ENCODE peak calls at places on chromosomes 16 and 17, in eight cellular contexts. L is adrenal gland; I is omental fat pad; W is psoas muscle; R is hepatocyte; F is fibroblast of the aortic adventitia; Z is osteoblast; K is CD4-positive, alpha-beta T cell. D is an unnamed sample.

GRCh38 chr16:424033-424622 is 1.3 kb upstream of the RAB11FIP3 start:
- DNase-seq in L (peak), I (no peak), W (peak), R (peak), F (peak), Z (peak), K (no peak), D (no peak)

GRCh38 chr16:86887416-86887815 is 309.1 kb downstream of the FOXL1 start:
- DNase-seq in L (no peak), I (no peak), W (no peak), R (no peak), F (no peak), Z (no peak), K (no peak), D (no peak)

GRCh38 chr16:88415381-88416323 is 32.9 kb downstream of the ZNF469 start:
- DNase-seq in L (no peak), I (no peak), W (no peak), R (no peak), F (no peak), Z (no peak), K (no peak), D (no peak)

GRCh38 chr16:59859606-59860402 is 1125.7 kb upstream of the GOT2 start:
- DNase-seq in L (no peak), I (no peak), W (no peak), R (no peak), F (no peak), Z (no peak), K (no peak), D (no peak)

GRCh38 chr17:56835259-56835575 is 1.3 kb downstream of the DGKE start:
- DNase-seq in L (no peak), I (no peak), W (no peak), R (no peak), F (no peak), Z (no peak), K (no peak), D (no peak)

GRCh38 chr17:79944251-79944812 is 91.3 kb downstream of the TBC1D16 start:
- DNase-seq in L (peak), I (no peak), W (peak), R (no peak), F (no peak), Z (peak), K (no peak), D (no peak)

GRCh38 chr17:20092292-20092867 is 83.2 kb downstream of the SPECC1 start:
- DNase-seq in L (no peak), I (no peak), W (no peak), R (no peak), F (no peak), Z (no peak), K (no peak), D (no peak)

GRCh38 chr16:56532714-56533113 is 12.9 kb upstream of the BBS2 start:
- DNase-seq in L (no peak), I (no peak), W (no peak), R (no peak), F (no peak), Z (no peak), K (no peak), D (no peak)

GRCh38 chr16:88374736-88375135 is 8.0 kb upstream of the ZNF469 start:
- DNase-seq in L (peak), I (no peak), W (no peak), R (no peak), F (no peak), Z (peak), K (no peak), D (no peak)

GRCh38 chr16:75308011-75308410 is 56.6 kb upstream of the BCAR1 start:
- DNase-seq in L (no peak), I (no peak), W (no peak), R (no peak), F (no peak), Z (no peak), K (no peak), D (no peak)

GRCh38 chr16:2702871-2703745 is 16.9 kb downstream of the PRSS27 start:
- DNase-seq in L (peak), I (no peak), W (peak), R (no peak), F (no peak), Z (peak), K (no peak), D (no peak)

GRCh38 chr17:32323784-32324590 is 18.0 kb downstream of the C17orf75 start:
- DNase-seq in L (peak), I (no peak), W (no peak), R (no peak), F (peak), Z (peak), K (no peak), D (no peak)

GRCh38 chr16:12545792-12546342 is 257.8 kb downstream of the CPPED1 start:
- DNase-seq in L (no peak), I (no peak), W (no peak), R (no peak), F (no peak), Z (no peak), K (no peak), D (no peak)

GRCh38 chr16:24700549-24701392 is 28.7 kb upstream of the TNRC6A start:
- DNase-seq in L (peak), I (peak), W (peak), R (peak), F (peak), Z (peak), K (no peak), D (no peak)

DNA sequence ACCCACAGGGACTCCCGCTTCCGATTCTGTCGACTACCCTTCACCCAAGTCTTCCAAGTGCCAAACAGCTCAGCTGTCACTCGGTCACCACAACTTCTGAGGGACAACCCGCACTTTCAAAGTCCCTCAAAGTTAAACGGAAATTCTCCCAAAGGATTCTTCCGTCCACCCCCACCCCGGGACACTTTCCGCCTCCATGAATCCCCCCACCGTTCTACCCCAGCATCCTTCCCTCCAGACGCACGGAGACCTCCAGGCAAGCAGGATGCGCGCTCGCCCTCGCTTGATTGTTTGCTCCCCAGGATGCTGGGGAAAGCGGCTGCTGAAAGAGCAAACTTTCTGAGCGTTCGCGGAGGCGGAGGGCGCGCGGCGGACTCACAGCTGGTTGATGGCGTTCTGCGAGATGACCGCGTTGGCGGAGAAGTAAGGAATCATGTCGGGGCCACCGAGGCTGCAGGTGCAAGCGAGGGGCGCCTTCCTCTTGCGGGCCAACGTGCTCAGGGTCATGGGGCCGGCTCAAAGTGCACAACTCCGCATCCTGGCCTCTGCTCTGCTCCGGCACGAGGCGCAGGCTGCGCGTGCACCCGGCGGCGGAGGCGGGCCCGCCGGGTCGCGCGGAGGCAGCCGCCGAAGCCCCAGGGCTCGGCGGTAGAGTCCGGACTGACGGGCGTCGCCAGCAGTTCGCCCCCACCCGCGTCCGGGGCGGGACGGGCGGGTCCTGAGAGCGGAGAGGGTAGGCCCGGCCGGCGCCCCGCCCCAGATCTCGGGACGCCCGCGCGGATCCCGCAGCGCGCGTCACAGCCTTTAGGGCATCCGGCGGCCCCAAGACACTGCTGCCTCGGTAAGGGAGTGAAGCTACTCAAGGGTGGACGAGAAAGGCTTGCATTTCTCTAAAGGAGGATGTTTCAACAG is 138.3 kb upstream of the CORO6 start:
- DNase-seq in L (peak), I (peak), W (peak), R (peak), F (peak), Z (peak), K (peak), D (peak)
- TF ChIP-seq CTCF in L (no peak), I (no peak), W (no peak), R (no peak), F (no peak), Z (no peak), K (no peak), D (no peak)

GRCh38 chr17:67276075-67276474 is 31.1 kb upstream of the HELZ start:
- DNase-seq in L (no peak), I (no peak), W (no peak), R (no peak), F (no peak), Z (no peak), K (no peak), D (no peak)

GRCh38 chr17:67274466-67274865 is 29.5 kb upstream of the HELZ start:
- DNase-seq in L (no peak), I (no peak), W (no peak), R (no peak), F (no peak), Z (peak), K (no peak), D (no peak)

GRCh38 chr17:67273900-67274299 is 28.9 kb upstream of the HELZ start:
- DNase-seq in L (no peak), I (no peak), W (no peak), R (no peak), F (no peak), Z (no peak), K (no peak), D (no peak)

GRCh38 chr17:67270411-67270810 is 25.4 kb upstream of the HELZ start:
- DNase-seq in L (no peak), I (no peak), W (no peak), R (no peak), F (no peak), Z (no peak), K (no peak), D (no peak)

DNA sequence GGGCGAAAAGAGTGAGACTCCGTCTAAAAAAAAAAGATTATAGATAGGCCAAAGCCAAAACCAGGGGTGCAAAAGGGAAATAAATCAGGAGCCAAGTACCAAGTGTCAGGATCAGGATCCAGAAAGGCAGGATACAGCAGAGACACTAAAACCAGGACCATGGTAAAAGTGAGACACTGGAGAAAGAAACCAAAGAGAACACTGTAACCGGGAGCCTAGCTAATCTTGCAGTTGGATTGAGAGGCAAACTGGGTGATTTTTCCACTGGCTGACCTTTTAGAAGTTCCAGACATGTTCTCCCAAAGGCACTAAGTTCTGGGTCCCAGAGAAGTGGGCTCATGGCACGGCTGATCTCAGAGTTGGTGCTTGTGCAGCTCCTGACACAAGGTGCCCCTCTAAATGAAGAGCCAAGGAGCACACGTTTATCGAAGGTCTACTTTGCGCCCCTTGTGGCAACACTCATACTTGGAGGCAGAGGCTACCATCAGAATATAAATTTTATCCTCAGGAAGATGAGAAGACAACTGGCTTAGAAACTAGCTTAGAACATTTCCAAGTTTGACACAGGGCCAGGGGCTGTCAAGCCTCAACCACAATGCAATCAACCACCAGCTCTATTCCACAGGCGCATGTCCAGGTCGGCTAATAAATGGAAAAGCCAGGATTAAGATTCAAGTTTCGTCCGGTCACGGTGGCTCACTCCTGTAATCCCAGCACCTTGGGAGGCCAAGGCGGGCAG is 27.5 kb upstream of the HELZ start:
- DNase-seq in L (no peak), I (no peak), W (no peak), R (no peak), F (no peak), Z (peak), K (no peak), D (no peak)
- TF ChIP-seq CTCF in L (no peak), I (no peak), W (no peak), R (peak), F (peak), Z (peak), K (no peak), D (peak)

GRCh38 chr16:21614896-21615295 is 15.5 kb downstream of the METTL9 start:
- DNase-seq in L (no peak), I (no peak), W (no peak), R (no peak), F (no peak), Z (no peak), K (no peak), D (no peak)
- TF ChIP-seq CTCF in L (no peak), I (no peak), W (no peak), R (no peak), F (peak), Z (peak), K (no peak), D (no peak)

GRCh38 chr17:4573682-4574081 is 10.6 kb upstream of the SMTNL2 start:
- DNase-seq in L (peak), I (no peak), W (peak), R (no peak), F (no peak), Z (no peak), K (no peak), D (no peak)
- TF ChIP-seq CTCF in L (no peak), I (no peak), W (no peak), R (no peak), F (no peak), Z (no peak), K (no peak), D (no peak)

GRCh38 chr16:72493681-72494415 is 321.9 kb upstream of the PMFBP1 start:
- DNase-seq in L (no peak), I (no peak), W (no peak), R (no peak), F (peak), Z (peak), K (no peak), D (no peak)
- TF ChIP-seq CTCF in L (no peak), I (no peak), W (no peak), R (no peak), F (no peak), Z (no peak), K (no peak), D (no peak)

GRCh38 chr17:67623767-67624166 is 94.0 kb upstream of the NOL11 start:
- DNase-seq in L (no peak), I (no peak), W (no peak), R (no peak), F (no peak), Z (no peak), K (no peak), D (no peak)

GRCh38 chr17:67624886-67625656 is 92.7 kb upstream of the NOL11 start:
- DNase-seq in L (no peak), I (no peak), W (no peak), R (no peak), F (no peak), Z (no peak), K (no peak), D (no peak)

GRCh38 chr17:67625971-67626370 is 91.8 kb upstream of the NOL11 start:
- DNase-seq in L (no peak), I (no peak), W (no peak), R (no peak), F (no peak), Z (no peak), K (no peak), D (no peak)

GRCh38 chr17:67629963-67630320 is 87.8 kb upstream of the NOL11 start:
- DNase-seq in L (no peak), I (no peak), W (no peak), R (no peak), F (peak), Z (peak), K (no peak), D (no peak)

DNA sequence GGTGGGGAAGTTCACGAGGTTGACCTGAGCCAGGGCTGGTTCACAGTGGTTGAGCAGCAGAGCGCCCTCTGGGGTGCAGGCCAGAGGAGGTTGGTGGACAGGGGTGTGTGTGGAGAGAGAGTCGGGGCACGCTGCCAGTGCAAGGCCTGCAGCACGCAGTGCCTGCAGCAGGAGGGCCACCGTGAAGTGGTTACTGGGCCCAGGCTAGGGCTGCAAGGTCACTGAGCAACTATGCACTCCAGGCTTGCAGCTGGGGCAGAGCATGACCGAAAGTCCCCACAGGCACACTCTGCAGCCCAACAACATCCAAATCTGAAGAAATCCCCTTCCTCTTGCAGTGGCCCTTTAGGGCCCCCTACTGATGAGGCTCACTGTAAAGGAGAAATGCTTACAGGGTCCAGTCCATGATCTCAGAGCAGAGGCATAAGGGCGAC is 89.1 kb upstream of the NOL11 start:
- DNase-seq in L (peak), I (no peak), W (no peak), R (no peak), F (no peak), Z (peak), K (no peak), D (no peak)
- TF ChIP-seq CTCF in L (no peak), I (no peak), W (no peak), R (no peak), F (peak), Z (peak), K (no peak), D (no peak)